ENCODE peak calls at places on chromosomes 11 and 22, in four cellular contexts. S is AG09309, E is mammary epithelial cell, D is upper lobe of left lung. L is an unnamed sample.

GRCh38 chr11:14373941-14374646 is 15.1 kb upstream of the RRAS2 start:
- DNase-seq in S (peak; percentile 57), E (peak; percentile 41), D (no peak), L (peak; percentile 88)

GRCh38 chr22:24125942-24126341 is 55.3 kb upstream of the SUSD2 start:
- DNase-seq in S (no peak), E (no peak), D (no peak), L (no peak)

GRCh38 chr22:24495365-24495675 is 188 bp downstream of the UPB1 start:
- DNase-seq in S (no peak), E (no peak), D (no peak), L (no peak)

GRCh38 chr11:96567667-96568066 is 177.9 kb downstream of the JRKL start:
- DNase-seq in S (no peak), E (no peak), D (no peak), L (no peak)

GRCh38 chr11:66334605-66335442 is 1.4 kb downstream of the RIN1 start:
- DNase-seq in S (no peak), E (no peak), D (peak; percentile 83), L (no peak)

GRCh38 chr11:106691807-106692365 is 326.4 kb downstream of the GUCY1A2 start:
- DNase-seq in S (no peak), E (no peak), D (no peak), L (no peak)

GRCh38 chr11:94879006-94879405 is 94.3 kb downstream of the CWC15 start:
- DNase-seq in S (no peak), E (no peak), D (no peak), L (no peak)

GRCh38 chr11:120912504-120912903 is 111.4 kb upstream of the TBCEL start:
- DNase-seq in S (peak; percentile 20), E (peak; percentile 21), D (no peak), L (peak; percentile 62)

GRCh38 chr11:8225589-8226036 is 38.1 kb downstream of the LMO1 start:
- DNase-seq in S (no peak), E (no peak), D (no peak), L (peak; percentile 64)

GRCh38 chr11:126716456-126717083 is 284.0 kb downstream of the KIRREL3 start:
- DNase-seq in S (no peak), E (no peak), D (no peak), L (peak; percentile 31)

GRCh38 chr11:111120221-111120620 is 125.3 kb upstream of the POU2AF2 start:
- DNase-seq in S (no peak), E (no peak), D (peak; percentile 17), L (no peak)

GRCh38 chr22:20749453-20749852 is 24.5 kb upstream of the SERPIND1 start:
- DNase-seq in S (no peak), E (no peak), D (no peak), L (no peak)

GRCh38 chr11:13595166-13595565 is 73.3 kb upstream of the FAR1 start:
- DNase-seq in S (no peak), E (no peak), D (no peak), L (peak; percentile 25)

GRCh38 chr11:34311126-34311525 is 46.7 kb downstream of the ABTB2 start:
- DNase-seq in S (no peak), E (no peak), D (no peak), L (no peak)

GRCh38 chr22:29872145-29872893 is 10.7 kb upstream of the MTMR3 start:
- DNase-seq in S (no peak), E (no peak), D (no peak), L (no peak)

GRCh38 chr11:33411751-33412150 is 154.6 kb downstream of the HIPK3 start:
- DNase-seq in S (no peak), E (no peak), D (no peak), L (no peak)

GRCh38 chr11:72582206-72583176 is 91.7 kb downstream of the PDE2A start:
- DNase-seq in S (no peak), E (no peak), D (no peak), L (no peak)

GRCh38 chr22:39234157-39234793 is 10.5 kb downstream of the PDGFB start:
- DNase-seq in S (no peak), E (no peak), D (no peak), L (no peak)

GRCh38 chr11:289706-290620 is 1.0 kb downstream of the PGGHG start:
- DNase-seq in S (no peak), E (no peak), D (peak; percentile 76), L (no peak)

GRCh38 chr11:67572305-67572704 is 11.3 kb upstream of the GSTP1 start:
- DNase-seq in S (no peak), E (no peak), D (no peak), L (no peak)

GRCh38 chr11:33559567-33559966 is 141.1 kb downstream of the C11orf91 start:
- DNase-seq in S (no peak), E (no peak), D (peak; percentile 30), L (no peak)

GRCh38 chr11:17978553-17979287 is 34.1 kb downstream of the SERGEF start:
- DNase-seq in S (no peak), E (peak; percentile 39), D (peak; percentile 20), L (peak; percentile 51)

GRCh38 chr11:20529757-20530156 is 69.7 kb upstream of the SLC6A5 start:
- DNase-seq in S (no peak), E (no peak), D (no peak), L (no peak)

GRCh38 chr11:67652965-67653845 is 2.7 kb upstream of the ACY3 start:
- DNase-seq in S (no peak), E (no peak), D (no peak), L (no peak)

GRCh38 chr11:37504925-37505324 is 906.9 kb upstream of the RAG2 start:
- DNase-seq in S (no peak), E (peak; percentile 96), D (no peak), L (peak; percentile 96)

GRCh38 chr11:76897233-76897632 is 36.5 kb downstream of the ACER3 start:
- DNase-seq in S (no peak), E (no peak), D (no peak), L (no peak)

GRCh38 chr11:111469200-111469599 is 43.0 kb downstream of the BTG4 start:
- DNase-seq in S (no peak), E (no peak), D (no peak), L (peak; percentile 19)

GRCh38 chr11:130156108-130157022 is 3.2 kb upstream of the ST14 start:
- DNase-seq in S (no peak), E (peak; percentile 40), D (no peak), L (no peak)

GRCh38 chr11:1500466-1501420 is 14.2 kb upstream of the MOB2 start:
- DNase-seq in S (no peak), E (no peak), D (peak; percentile 58), L (no peak)

GRCh38 chr22:48171294-48171693 is 1408.8 kb downstream of the TBC1D22A start:
- DNase-seq in S (no peak), E (no peak), D (no peak), L (no peak)

GRCh38 chr11:117868088-117868487 is 8.4 kb downstream of the FXYD6 start:
- DNase-seq in S (no peak), E (no peak), D (no peak), L (no peak)

GRCh38 chr11:119130662-119131061 is 9.3 kb downstream of the HINFP start:
- DNase-seq in S (no peak), E (no peak), D (no peak), L (no peak)

GRCh38 chr11:102367364-102367763 is 20.4 kb downstream of the BIRC2 start:
- DNase-seq in S (no peak), E (no peak), D (no peak), L (peak; percentile 43)

DNA sequence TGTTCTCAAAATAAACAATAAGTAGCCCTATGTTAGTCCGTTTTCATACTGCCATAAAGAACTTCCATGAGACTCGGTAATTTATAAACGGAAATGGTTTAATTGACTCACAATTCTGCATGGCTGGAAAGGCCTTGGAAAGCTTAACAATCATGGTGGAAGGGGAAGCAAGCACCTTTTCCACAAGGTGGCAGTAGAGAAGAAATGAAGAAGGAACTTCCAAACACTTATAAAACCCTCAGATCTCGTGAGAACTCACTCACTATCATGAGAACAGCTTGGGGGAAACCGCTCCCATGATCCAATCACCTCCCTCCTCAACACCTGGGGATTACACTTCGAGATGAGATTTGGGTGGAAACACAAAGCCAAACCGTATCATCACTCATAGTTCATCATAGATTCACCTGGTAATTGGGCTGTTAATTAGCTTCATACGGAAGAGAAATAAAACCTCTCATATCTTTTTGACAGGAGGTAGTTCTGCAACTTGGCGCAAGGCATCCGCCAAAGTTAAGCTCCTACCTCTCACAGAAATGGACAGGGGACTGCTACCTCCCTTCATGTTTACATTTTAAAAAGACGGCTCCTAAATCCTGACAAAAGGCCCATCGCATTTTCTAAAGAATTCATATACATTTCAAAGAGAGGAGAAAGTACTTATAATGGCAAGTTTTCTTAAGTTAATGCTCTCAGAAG is 49.0 kb downstream of the MUC15 start:
- DNase-seq in S (no peak), E (peak; percentile 25), D (no peak), L (peak; percentile 17)
- H3K4me3 ChIP-seq in S (no peak overlapping the region), E (no peak overlapping the region), D (no peak overlapping the region), L (no peak overlapping the region)

DNA sequence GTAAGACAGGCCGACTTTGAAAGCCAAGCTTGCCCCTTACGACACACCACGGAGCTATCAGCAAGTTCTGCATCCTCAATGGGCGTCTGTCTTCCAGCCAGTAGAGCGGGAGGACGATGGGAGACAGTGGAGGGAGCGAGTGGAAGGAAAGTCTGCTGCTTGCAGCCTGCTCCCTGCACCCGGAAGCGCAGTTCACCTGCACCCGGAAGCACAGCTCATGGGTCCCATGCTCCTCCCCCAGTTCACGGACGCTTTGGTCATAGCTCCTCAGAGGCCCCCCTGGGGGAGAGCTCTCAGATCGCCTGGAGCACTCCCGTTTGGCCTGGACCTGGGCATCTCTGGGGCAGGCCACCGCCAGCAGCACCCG is 51.3 kb downstream of the FBLN1 start:
- DNase-seq in S (no peak), E (no peak), D (no peak), L (no peak)
- H3K4me3 ChIP-seq in S (no peak overlapping the region), E (no peak overlapping the region), D (no peak overlapping the region), L (no peak overlapping the region)

DNA sequence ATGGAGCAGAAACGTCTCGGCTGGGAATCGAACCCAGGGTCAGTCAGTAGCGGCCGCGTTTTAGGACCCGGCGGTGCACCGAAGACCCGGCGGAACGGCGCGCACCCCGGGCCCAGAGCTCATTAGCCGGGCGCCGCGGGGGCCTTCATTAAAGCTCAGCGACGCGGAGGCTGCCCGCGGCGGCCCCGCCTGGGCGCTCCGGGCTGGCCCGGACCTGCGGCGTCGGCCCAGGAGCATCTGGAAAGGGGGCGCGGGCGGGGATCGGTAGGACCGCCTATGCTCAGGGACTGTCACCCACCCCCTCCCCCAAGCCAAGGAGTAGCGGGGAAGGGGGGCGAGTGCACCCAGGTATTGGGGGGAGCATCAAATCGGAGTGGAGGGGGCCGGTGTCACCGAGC is 52.2 kb downstream of the CYTH4 start:
- DNase-seq in S (no peak), E (no peak), D (no peak), L (no peak)
- H3K4me3 ChIP-seq in S (no peak overlapping the region), E (no peak overlapping the region), D (no peak overlapping the region), L (no peak overlapping the region)

GRCh38 chr22:22364207-22364606 is 119.6 kb downstream of the VPREB1 start:
- DNase-seq in S (no peak), E (no peak), D (no peak), L (no peak)

GRCh38 chr22:22359465-22359864 is 114.9 kb downstream of the VPREB1 start:
- DNase-seq in S (no peak), E (no peak), D (no peak), L (no peak)

GRCh38 chr22:22362311-22362710 is 117.7 kb downstream of the VPREB1 start:
- DNase-seq in S (no peak), E (no peak), D (no peak), L (no peak)

GRCh38 chr22:22360014-22360413 is 115.4 kb downstream of the VPREB1 start:
- DNase-seq in S (no peak), E (no peak), D (no peak), L (no peak)

DNA sequence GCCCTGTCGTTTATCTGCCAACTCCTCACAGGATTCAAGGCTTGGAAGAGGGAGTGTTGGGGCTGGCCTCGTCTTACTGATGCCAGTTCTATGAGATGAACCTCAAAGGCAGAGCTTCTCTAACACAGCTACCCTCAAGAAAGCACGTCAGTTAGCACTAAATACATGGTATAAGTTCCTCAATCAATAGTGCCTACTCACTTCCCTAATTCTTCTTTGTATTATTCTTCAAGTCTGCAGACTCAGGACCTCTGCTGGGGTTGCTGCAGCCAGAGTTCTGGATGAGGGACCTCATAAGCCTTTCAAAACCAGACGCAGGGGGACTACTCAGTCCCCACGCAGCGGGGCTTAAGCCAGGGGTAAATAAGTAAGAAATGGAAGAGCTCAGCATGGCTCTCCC is 118.4 kb downstream of the VPREB1 start:
- DNase-seq in S (no peak), E (no peak), D (no peak), L (no peak)
- H3K4me3 ChIP-seq in S (no peak overlapping the region), E (no peak overlapping the region), D (no peak overlapping the region), L (no peak overlapping the region)